ENCODE peak calls at places on chromosomes 2 and 18, in seven cellular contexts. N is breast epithelium, V is adrenal gland, F is K562, G is suprapubic skin, C is tibial nerve, E is IMR-90. M is an unnamed sample.
A peak's percentile ranks its signal among the peaks of the same experiment; 100 is the strongest.

GRCh38 chr2:218883491-218884490 is 3.1 kb downstream of the WNT10A start:
- DNase-seq in E (no peak), G (peak; percentile 66), N (no peak), C (no peak), F (peak; percentile 27), V (no peak), M (no peak)

GRCh38 chr18:76208632-76209308 is 286.3 kb downstream of the ZNF516 start:
- DNase-seq in E (no peak), G (no peak), N (no peak), V (no peak), C (no peak), F (no peak), M (no peak)

GRCh38 chr2:24124003-24124585 is 825 bp downstream of the FAM228B start:
- DNase-seq in G (no peak), V (no peak), E (peak; percentile 34), N (no peak), C (no peak), F (no peak), M (no peak)

GRCh38 chr2:104794416-104794815 is 59.5 kb upstream of the POU3F3 start:
- DNase-seq in G (no peak), N (no peak), E (no peak), F (no peak), C (no peak), V (no peak), M (no peak)

GRCh38 chr18:46809145-46809544 is 52.3 kb upstream of the ST8SIA5 start:
- DNase-seq in F (no peak), N (no peak), E (no peak), C (no peak), G (no peak), V (no peak), M (no peak)

GRCh38 chr2:23321767-23322166 is 63.2 kb upstream of the KLHL29 start:
- DNase-seq in F (no peak), V (no peak), G (no peak), N (no peak), C (no peak), E (no peak), M (no peak)

GRCh38 chr2:45483997-45484396 is 127.1 kb downstream of the SRBD1 start:
- DNase-seq in V (no peak), G (no peak), E (peak; percentile 9), N (no peak), F (no peak), C (no peak), M (no peak)

GRCh38 chr18:57445488-57446319 is 10.5 kb downstream of the ONECUT2 start:
- DNase-seq in C (no peak), F (no peak), V (no peak), E (no peak), N (no peak), G (no peak), M (no peak)

GRCh38 chr2:97911210-97911921 is 84.4 kb downstream of the TMEM131 start:
- DNase-seq in F (peak; percentile 35), G (no peak), E (peak; percentile 58), N (no peak), V (no peak), C (no peak), M (no peak)

GRCh38 chr2:66170681-66171234 is 264.2 kb upstream of the MEIS1 start:
- DNase-seq in V (no peak), G (no peak), N (no peak), F (no peak), C (no peak), E (peak; percentile 1), M (no peak)

GRCh38 chr2:29012211-29012681 is 31.1 kb downstream of the TOGARAM2 start:
- DNase-seq in E (no peak), V (peak; percentile 65), N (no peak), G (no peak), F (no peak), C (no peak), M (peak; percentile 50)

GRCh38 chr2:100416397-100416938 is 1.0 kb downstream of the CHST10 start:
- DNase-seq in C (no peak), F (peak; percentile 27), N (no peak), E (no peak), G (no peak), V (no peak), M (no peak)

GRCh38 chr2:162215162-162215561 is 28.1 kb downstream of the FAP start:
- DNase-seq in N (no peak), F (no peak), C (no peak), G (no peak), V (no peak), E (no peak), M (no peak)

GRCh38 chr2:141554810-141555209 is 576.0 kb downstream of the LRP1B start:
- DNase-seq in F (no peak), V (no peak), G (no peak), C (no peak), N (no peak), E (peak; percentile 55), M (no peak)

GRCh38 chr2:237414056-237414661 is at the start of gene COL6A3:
- DNase-seq in G (peak; percentile 85), C (peak; percentile 83), F (no peak), E (peak; percentile 98), V (no peak), N (peak; percentile 34), M (peak; percentile 94)

GRCh38 chr18:35602193-35602820 is 20.8 kb downstream of the GALNT1 start:
- DNase-seq in E (no peak), V (no peak), G (no peak), F (no peak), C (no peak), N (no peak), M (no peak)

GRCh38 chr18:35609236-35609635 is 27.7 kb downstream of the GALNT1 start:
- DNase-seq in E (no peak), F (no peak), G (no peak), V (no peak), C (no peak), N (no peak), M (no peak)

GRCh38 chr18:35604369-35604768 is 22.8 kb downstream of the GALNT1 start:
- DNase-seq in C (no peak), E (no peak), F (no peak), N (no peak), V (no peak), G (no peak), M (no peak)

GRCh38 chr18:35603528-35603927 is 22.0 kb downstream of the GALNT1 start:
- DNase-seq in C (no peak), F (no peak), V (no peak), N (no peak), E (no peak), G (no peak), M (no peak)

DNA sequence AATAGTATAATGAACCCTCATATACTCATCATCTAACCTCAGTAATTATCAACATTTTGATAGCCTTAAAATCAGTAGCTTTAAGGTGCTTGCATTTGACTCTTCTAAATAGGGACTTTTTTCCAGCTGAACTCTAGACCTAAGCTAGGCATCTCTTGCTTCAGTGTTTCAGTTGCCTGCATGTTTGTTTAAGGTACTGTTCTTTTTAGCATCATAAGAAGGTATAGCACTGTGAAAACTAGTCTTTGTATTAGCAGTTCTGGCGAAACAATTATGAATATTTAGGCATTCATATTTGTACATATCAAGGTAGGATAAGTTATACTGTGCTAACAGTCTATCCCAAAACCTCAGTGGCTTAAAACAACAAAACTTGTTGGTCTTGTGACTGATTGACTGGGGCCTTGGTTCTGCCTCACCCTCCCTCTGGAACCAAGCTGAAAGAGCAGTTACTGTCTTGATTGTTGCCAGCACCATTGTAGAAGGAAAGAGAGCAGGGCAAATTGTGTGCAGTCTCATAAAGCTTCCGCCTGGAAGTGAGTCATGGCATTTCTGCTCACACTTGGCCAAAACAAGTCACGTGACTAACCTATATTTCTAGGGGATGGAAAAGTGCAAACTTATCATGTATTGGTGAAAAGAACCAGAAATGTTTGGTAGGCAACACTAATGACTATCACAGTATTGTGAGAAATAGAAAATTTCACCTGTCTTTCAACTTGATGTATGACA is 24.3 kb downstream of the GALNT1 start:
- DNase-seq in F (no peak), E (peak; percentile 43), V (no peak), G (no peak), C (no peak), N (no peak), M (no peak)
- TF ChIP-seq POLR2A in F (no peak), E (no peak), V (no peak), G (no peak), C (no peak), N (no peak), M (no peak)

GRCh38 chr2:127359520-127359919 is 28.3 kb downstream of the MAP3K2 start:
- DNase-seq in V (no peak), C (no peak), G (no peak), N (no peak), F (no peak), E (no peak), M (no peak)
- H3K9me3 ChIP-seq in V (no peaks in the 10 kb centered on the region), C (no peaks in the 10 kb centered on the region), G (no peaks in the 10 kb centered on the region), N (no peaks in the 10 kb centered on the region), F (no peaks in the 10 kb centered on the region), E (no peaks in the 10 kb centered on the region), M (no peaks in the 10 kb centered on the region)

DNA sequence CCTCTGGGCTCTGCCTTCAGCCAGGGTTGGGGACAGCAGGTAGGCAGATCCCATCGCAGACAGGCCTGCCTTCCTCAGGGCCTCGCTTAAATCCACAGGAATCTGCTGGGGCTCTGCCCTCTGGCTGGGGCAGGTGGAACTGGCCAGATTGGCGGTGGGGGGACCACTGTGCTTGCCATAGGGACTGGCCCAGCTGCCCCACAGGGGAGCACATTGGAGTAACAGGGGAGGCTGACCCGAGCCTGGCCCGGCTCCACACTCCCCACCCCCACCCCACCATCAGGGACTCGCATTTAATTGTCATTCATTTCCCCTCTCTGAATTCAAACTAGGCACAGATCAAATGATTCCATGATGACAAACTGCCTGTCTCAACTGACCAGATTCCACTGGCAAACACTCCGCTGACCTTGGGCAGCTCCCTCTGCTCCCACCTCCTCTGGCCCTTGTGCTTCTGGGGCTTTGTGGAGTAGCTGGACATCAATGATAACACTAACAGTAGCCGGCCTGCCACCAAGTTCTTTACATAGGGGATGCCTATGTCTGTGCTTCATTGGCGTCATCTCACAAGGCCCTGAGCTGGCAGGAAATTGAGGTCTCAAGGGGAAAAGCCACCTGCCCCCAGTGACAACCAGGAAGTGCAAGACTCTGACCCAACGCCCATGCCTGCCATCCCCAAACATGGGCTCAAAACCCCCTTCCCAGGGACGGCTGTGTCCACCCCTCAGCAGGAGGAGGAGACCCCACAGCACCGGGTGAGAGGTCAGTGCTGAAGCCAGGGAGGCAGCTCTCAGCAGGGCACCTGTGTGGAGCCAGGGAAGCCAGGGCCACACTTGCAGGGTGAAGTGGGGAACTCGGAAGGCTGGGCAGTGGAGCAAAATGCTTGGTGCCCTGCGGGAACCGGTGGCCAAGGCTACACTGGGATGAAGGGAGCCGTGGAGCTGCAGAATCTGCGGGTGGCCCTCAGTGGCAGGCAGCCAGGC is 2.1 kb upstream of the B3GNT7 start:
- DNase-seq in C (no peak), N (no peak), E (no peak), V (no peak), G (no peak), F (peak; percentile 28), M (no peak)
- TF ChIP-seq POLR2A in C (no peak), N (no peak), E (no peak), V (no peak), G (no peak), F (no peak), M (no peak)

GRCh38 chr2:210004893-210005292 is 2.5 kb downstream of the RPE start:
- DNase-seq in C (no peak), G (no peak), F (no peak), E (no peak), N (no peak), V (no peak), M (no peak)

GRCh38 chr2:210009106-210009505 is 6.7 kb downstream of the RPE start:
- DNase-seq in F (no peak), C (no peak), E (no peak), G (no peak), V (no peak), N (no peak), M (no peak)

GRCh38 chr2:210007895-210008294 is 5.5 kb downstream of the RPE start:
- DNase-seq in F (no peak), C (peak; percentile 20), N (no peak), E (peak; percentile 10), V (no peak), G (no peak), M (no peak)

GRCh38 chr2:210009896-210010295 is 7.5 kb downstream of the RPE start:
- DNase-seq in G (no peak), N (no peak), C (no peak), F (no peak), E (no peak), V (no peak), M (no peak)
- H3K9me3 ChIP-seq in G (no peaks in the 10 kb centered on the region), N (no peaks in the 10 kb centered on the region), C (no peaks in the 10 kb centered on the region), F (no peaks in the 10 kb centered on the region), E (no peaks in the 10 kb centered on the region), V (no peaks in the 10 kb centered on the region), M (no peaks in the 10 kb centered on the region)

M was measured in ovary.